ENCODE peak calls at places on chromosome 7, in five cellular contexts. Y is IMR-90; X is fibroblast of lung; L is CD8-positive, alpha-beta T cell; H is left ventricle myocardium inferior. C is an unnamed sample. For H3K4me1, the result is how much of the 10 kb centered on the place peaks cover.

GRCh38 chr7:132815130-132815529 is 238.9 kb upstream of the PLXNA4 start:
- DNase-seq in Y (peak), X (peak), L (no peak), H (no peak), C (no peak)

GRCh38 chr7:24858108-24858977 is 101.1 kb upstream of the GSDME start:
- DNase-seq in Y (no peak), X (no peak), L (no peak), H (no peak), C (no peak)

GRCh38 chr7:130880668-130881067 is 146.7 kb upstream of the KLF14 start:
- DNase-seq in Y (peak), X (no peak), L (no peak), H (no peak), C (no peak)

GRCh38 chr7:94432799-94433198 is 38.1 kb downstream of the COL1A2 start:
- DNase-seq in Y (peak), X (peak), L (no peak), H (no peak), C (no peak)

GRCh38 chr7:124996778-124997177 is 67.2 kb upstream of the POT1 start:
- DNase-seq in Y (no peak), X (peak), L (no peak), H (no peak), C (no peak)

GRCh38 chr7:42244828-42245227 is 7.8 kb upstream of the GLI3 start:
- DNase-seq in Y (peak), X (peak), L (no peak), H (no peak), C (peak)

GRCh38 chr7:156635529-156636385 is 4.8 kb upstream of the RNF32 start:
- DNase-seq in Y (no peak), X (no peak), L (no peak), H (no peak), C (peak)

GRCh38 chr7:158019726-158020705 is 567.6 kb downstream of the PTPRN2 start:
- DNase-seq in Y (no peak), X (no peak), L (no peak), H (no peak), C (no peak)

GRCh38 chr7:157474685-157475084 is 137.9 kb downstream of the DNAJB6 start:
- DNase-seq in Y (no peak), X (no peak), L (peak), H (no peak), C (no peak)

GRCh38 chr7:67854236-67854635 is 857.6 kb downstream of the TYW1 start:
- DNase-seq in Y (no peak), X (no peak), L (no peak), H (no peak), C (no peak)

GRCh38 chr7:311796-312195 is 21.8 kb downstream of the FOXL3 start:
- DNase-seq in Y (no peak), X (no peak), L (no peak), H (no peak), C (peak)

GRCh38 chr7:25391295-25391861 is 163.1 kb upstream of the NPVF start:
- DNase-seq in Y (peak), X (peak), L (no peak), H (no peak), C (no peak)

GRCh38 chr7:388461-388960 is 98.5 kb downstream of the FOXL3 start:
- DNase-seq in Y (no peak), X (no peak), L (peak), H (peak), C (no peak)

GRCh38 chr7:159067870-159068787 is 76.5 kb downstream of the VIPR2 start:
- DNase-seq in Y (no peak), X (no peak), L (peak), H (peak), C (no peak)

GRCh38 chr7:129853661-129854268 is 99.0 kb downstream of the UBE2H start:
- DNase-seq in Y (no peak), X (peak), L (no peak), H (no peak), C (peak)

GRCh38 chr7:31373337-31374289 is 33.1 kb upstream of the NEUROD6 start:
- DNase-seq in Y (peak), X (peak), L (no peak), H (no peak), C (peak)

GRCh38 chr7:84210301-84210700 is 15.7 kb upstream of the SEMA3A start:
- DNase-seq in Y (no peak), X (no peak), L (no peak), H (no peak), C (no peak)

GRCh38 chr7:131235489-131236317 is 92.0 kb upstream of the MKLN1 start:
- DNase-seq in Y (peak), X (peak), L (peak), H (no peak), C (peak)

GRCh38 chr7:151252961-151253691 is 4.6 kb upstream of the SMARCD3 start:
- DNase-seq in Y (no peak), X (no peak), L (no peak), H (no peak), C (no peak)

GRCh38 chr7:7176421-7177043 is 5.8 kb upstream of the C1GALT1 start:
- DNase-seq in Y (peak), X (peak), L (no peak), H (no peak), C (peak)

GRCh38 chr7:105713488-105714465 is 132.5 kb upstream of the EFCAB10 start:
- DNase-seq in Y (no peak), X (no peak), L (no peak), H (no peak), C (peak)

GRCh38 chr7:135181261-135181928 is 10.9 kb upstream of the CYREN start:
- DNase-seq in Y (no peak), X (no peak), L (no peak), H (no peak), C (no peak)

GRCh38 chr7:111933614-111934013 is 272.6 kb downstream of the DOCK4 start:
- DNase-seq in Y (no peak), X (no peak), L (no peak), H (no peak), C (no peak)

GRCh38 chr7:30238721-30239441 is 45.5 kb upstream of the ZNRF2 start:
- DNase-seq in Y (no peak), X (peak), L (no peak), H (peak), C (peak)

GRCh38 chr7:156659203-156659602 is 18.6 kb downstream of the RNF32 start:
- DNase-seq in Y (no peak), X (no peak), L (no peak), H (no peak), C (no peak)

GRCh38 chr7:51273360-51273759 is 43.2 kb downstream of the COBL start:
- DNase-seq in Y (no peak), X (no peak), L (no peak), H (no peak), C (no peak)

GRCh38 chr7:30525409-30525808 is 20.8 kb upstream of the GGCT start:
- DNase-seq in Y (no peak), X (no peak), L (no peak), H (no peak), C (no peak)

GRCh38 chr7:17462059-17462695 is 163.7 kb downstream of the AHR start:
- DNase-seq in Y (no peak), X (no peak), L (no peak), H (no peak), C (peak)

GRCh38 chr7:8747338-8747737 is 313.9 kb downstream of the NXPH1 start:
- DNase-seq in Y (no peak), X (no peak), L (no peak), H (no peak), C (no peak)

GRCh38 chr7:114530074-114530611 is 115.5 kb downstream of the FOXP2 start:
- DNase-seq in Y (peak), X (peak), L (no peak), H (no peak), C (peak)

GRCh38 chr7:113806633-113807327 is 112.0 kb downstream of the PPP1R3A start:
- DNase-seq in Y (peak), X (peak), L (no peak), H (no peak), C (no peak)

GRCh38 chr7:47504546-47505316 is 77.2 kb downstream of the TNS3 start:
- DNase-seq in Y (no peak), X (no peak), L (no peak), H (no peak), C (no peak)

GRCh38 chr7:91784469-91784868 is 96.0 kb downstream of the MTERF1 start:
- DNase-seq in Y (peak), X (peak), L (no peak), H (no peak), C (peak)

GRCh38 chr7:128831178-128831993 is 1.2 kb downstream of the FLNC start:
- DNase-seq in Y (peak), X (peak), L (no peak), H (peak), C (no peak)

GRCh38 chr7:114791771-114792170 is 130.1 kb upstream of the MDFIC start:
- DNase-seq in Y (peak), X (no peak), L (no peak), H (no peak), C (no peak)

GRCh38 chr7:80859272-80859970 is 59.4 kb downstream of the SEMA3C start:
- DNase-seq in Y (peak), X (peak), L (no peak), H (peak), C (no peak)

GRCh38 chr7:47502240-47502877 is 79.6 kb downstream of the TNS3 start:
- DNase-seq in Y (no peak), X (no peak), L (no peak), H (no peak), C (no peak)

GRCh38 chr7:100791881-100792666 is 35.2 kb downstream of the EPHB4 start:
- DNase-seq in Y (no peak), X (no peak), L (no peak), H (no peak), C (no peak)

GRCh38 chr7:30984359-30985107 is 20.8 kb downstream of the GHRHR start:
- DNase-seq in Y (no peak), X (peak), L (no peak), H (no peak), C (peak)

GRCh38 chr7:77788327-77788902 is 9.8 kb downstream of the TMEM60 start:
- DNase-seq in Y (no peak), X (no peak), L (no peak), H (no peak), C (no peak)
- H3K4me1 ChIP-seq in Y (under half), X (under half), L (under half), H (under half), C (under half)

GRCh38 chr7:87411186-87411585 is 64.3 kb downstream of the ABCB4 start:
- DNase-seq in Y (peak), X (no peak), L (no peak), H (no peak), C (no peak)

GRCh38 chr7:87413029-87413428 is 62.5 kb downstream of the ABCB4 start:
- DNase-seq in Y (peak), X (peak), L (no peak), H (no peak), C (no peak)

GRCh38 chr7:87416682-87417587 is 58.5 kb downstream of the ABCB4 start:
- DNase-seq in Y (peak), X (peak), L (peak), H (no peak), C (peak)

GRCh38 chr7:87413951-87414381 is 61.5 kb downstream of the ABCB4 start:
- DNase-seq in Y (peak), X (peak), L (no peak), H (no peak), C (peak)

DNA sequence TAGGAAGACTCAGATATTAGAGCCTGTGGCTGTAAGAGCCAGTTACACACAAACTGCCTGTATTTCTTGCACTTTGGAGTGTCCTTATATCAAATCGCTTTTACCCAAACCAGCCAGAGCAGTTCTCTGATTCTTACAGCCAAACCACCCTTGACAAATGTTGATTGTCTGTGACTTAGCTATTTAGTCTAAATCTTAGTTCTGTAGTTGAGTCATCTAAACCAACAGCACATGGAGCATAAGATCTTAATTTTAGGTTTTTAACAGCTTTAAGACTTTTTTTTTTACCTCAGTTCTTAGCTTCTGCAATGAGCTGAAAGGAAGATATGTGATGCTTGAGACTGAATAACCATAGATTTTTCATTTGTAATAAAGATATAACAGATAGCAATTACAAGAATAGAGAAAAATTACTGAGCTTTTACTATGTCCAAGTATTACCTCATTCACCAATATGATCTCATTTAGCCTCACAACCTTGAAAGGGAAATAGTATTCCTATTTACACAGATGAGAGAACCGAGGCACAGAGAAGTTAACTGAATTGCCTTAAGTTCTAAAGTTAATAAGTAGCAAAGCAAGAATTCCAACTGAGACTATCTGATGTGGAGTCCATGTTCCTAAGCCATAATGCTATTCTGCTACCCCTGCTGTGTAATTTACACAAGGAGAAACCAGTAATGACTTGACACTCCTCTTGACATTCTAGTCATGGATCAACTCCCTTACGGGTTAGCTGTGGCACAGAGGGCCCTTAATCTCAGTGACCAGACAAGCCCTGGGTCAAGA is 60.9 kb downstream of the ABCB4 start:
- DNase-seq in Y (peak), X (peak), L (no peak), H (no peak), C (no peak)
- TF ChIP-seq CTCF in Y (no peak), X (no peak), L (no peak), H (no peak), C (no peak)

GRCh38 chr7:55522268-55522902 is 49.9 kb downstream of the VOPP1 start:
- DNase-seq in Y (no peak), X (no peak), L (no peak), H (no peak), C (no peak)

GRCh38 chr7:55523366-55523765 is 48.9 kb downstream of the VOPP1 start:
- DNase-seq in Y (no peak), X (no peak), L (no peak), H (no peak), C (peak)

GRCh38 chr7:55526770-55527169 is 45.5 kb downstream of the VOPP1 start:
- DNase-seq in Y (no peak), X (no peak), L (no peak), H (no peak), C (no peak)

GRCh38 chr7:55526329-55526728 is 46.0 kb downstream of the VOPP1 start:
- DNase-seq in Y (no peak), X (no peak), L (no peak), H (no peak), C (no peak)

GRCh38 chr7:55524558-55525310 is 47.6 kb downstream of the VOPP1 start:
- DNase-seq in Y (no peak), X (peak), L (no peak), H (no peak), C (no peak)
- H3K4me1 ChIP-seq in Y (under half), X (under half), L (under half), H (under half), C (under half)

DNA sequence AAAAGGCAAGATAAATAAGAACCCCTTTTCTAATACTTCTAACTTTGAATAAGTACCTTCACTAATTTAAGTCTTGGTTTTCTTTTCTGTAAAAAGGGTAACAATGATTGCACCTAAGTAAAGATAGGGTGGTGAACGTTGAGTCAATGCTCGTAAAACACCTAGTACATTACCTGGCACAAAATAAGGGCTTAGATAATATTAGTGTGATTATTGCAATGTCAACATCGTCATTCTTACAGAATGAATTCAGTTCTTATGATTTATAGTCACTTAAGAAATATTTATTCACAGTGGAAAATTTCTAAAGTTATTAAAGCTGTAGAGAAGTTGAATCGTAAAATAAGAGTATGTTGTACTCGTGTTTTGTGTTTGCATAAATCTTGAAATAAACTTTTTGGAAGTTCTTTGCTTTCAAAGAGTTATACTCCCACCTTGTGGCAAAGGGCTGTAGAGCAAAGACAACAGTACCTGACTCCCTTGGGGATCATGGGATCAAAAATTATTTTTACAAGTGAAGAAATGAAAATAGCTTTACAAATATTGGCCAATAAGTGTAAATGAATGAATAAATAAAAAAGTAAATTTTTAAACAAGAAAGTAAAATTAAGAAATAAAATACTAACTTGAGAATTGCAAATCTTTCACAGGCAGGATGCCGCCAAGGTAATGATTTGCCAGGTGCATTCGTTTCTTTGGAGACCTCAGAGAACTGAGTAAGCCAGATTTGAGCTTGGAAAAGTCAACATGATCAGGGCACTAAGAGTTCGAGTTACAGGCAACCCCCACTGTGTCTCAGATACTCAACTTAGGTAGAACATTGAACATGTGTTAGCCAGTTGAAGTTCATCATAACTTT is 285.8 kb upstream of the CACNA2D1 start:
- DNase-seq in Y (peak), X (peak), L (peak), H (no peak), C (no peak)
- TF ChIP-seq CTCF in Y (peak), X (peak), L (peak), H (peak), C (peak)

DNA sequence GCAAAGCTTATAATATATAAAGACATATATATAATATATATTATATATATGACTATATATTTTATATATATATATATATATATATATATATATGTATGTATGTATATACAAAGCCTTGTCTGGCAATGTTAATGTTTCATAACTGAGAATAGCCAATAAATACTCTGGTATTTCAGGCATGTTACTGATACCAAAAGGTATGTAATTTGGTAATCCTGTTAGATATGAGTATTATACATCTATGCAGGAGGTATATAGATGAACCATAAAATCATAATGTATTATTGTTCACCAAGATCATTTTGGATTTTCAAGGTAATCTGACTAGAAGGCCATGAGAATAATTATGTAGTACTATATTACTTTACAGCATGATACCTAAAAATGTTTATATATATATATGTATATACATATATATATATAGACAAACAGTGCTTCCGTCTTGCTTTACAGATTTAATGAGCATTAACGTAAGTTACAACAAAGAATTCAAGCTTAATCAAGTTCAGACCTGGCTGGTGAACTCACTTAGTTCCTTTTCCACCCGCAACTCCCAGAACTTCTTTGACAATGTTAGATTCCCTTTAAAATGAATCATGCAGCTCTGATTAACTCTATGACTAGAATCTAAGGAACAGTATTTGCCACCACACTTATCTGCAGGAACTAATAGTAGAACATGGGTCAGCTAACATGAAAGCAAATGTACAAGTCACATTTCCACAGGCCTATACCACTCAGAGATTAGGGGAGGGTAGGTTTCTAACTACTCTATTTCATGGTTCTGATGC is 82.7 kb downstream of the SLC25A13 start:
- DNase-seq in Y (peak), X (no peak), L (no peak), H (no peak), C (peak)
- H3K4me1 ChIP-seq in Y (under half), X (under half), L (under half), H (half or more), C (under half)

C was measured in foreskin keratinocyte.